ENCODE peak calls at places on chromosome 13, in five cellular contexts. J is sigmoid colon, W is esophagus muscularis mucosa, H is SK-N-SH, G is K562. Z is an unnamed sample.

GRCh38 chr13:113305208-113305607 is 8.2 kb downstream of the LAMP1 start:
- DNase-seq in G (no peak), H (no peak), W (no peak), J (no peak), Z (no peak)

GRCh38 chr13:77544365-77544764 is 8.9 kb downstream of the SCEL start:
- DNase-seq in H (peak; percentile 16), J (peak; percentile 73), G (no peak), W (peak; percentile 80), Z (peak; percentile 8)

GRCh38 chr13:49185264-49185663 is 34.9 kb upstream of the MLNR start:
- DNase-seq in H (no peak), J (no peak), W (no peak), G (no peak), Z (no peak)

GRCh38 chr13:32309312-32309711 is 5.9 kb downstream of the ZAR1L start:
- DNase-seq in G (no peak), J (no peak), H (no peak), W (no peak), Z (no peak)

GRCh38 chr13:43136940-43137574 is 113.7 kb downstream of the DNAJC15 start:
- DNase-seq in G (no peak), W (no peak), H (peak; percentile 44), J (no peak), Z (no peak)

GRCh38 chr13:93767231-93767916 is 540.8 kb downstream of the GPC6 start:
- DNase-seq in J (no peak), H (no peak), W (no peak), G (no peak), Z (no peak)

GRCh38 chr13:79481685-79482052 is 714 bp downstream of the NDFIP2 start:
- DNase-seq in G (peak; percentile 32), J (no peak), W (no peak), H (peak; percentile 9), Z (peak; percentile 44)

GRCh38 chr13:41694902-41695301 is 237.6 kb downstream of the RGCC start:
- DNase-seq in J (peak; percentile 85), W (no peak), G (peak; percentile 24), H (no peak), Z (peak; percentile 25)

GRCh38 chr13:41411536-41411935 is 45.8 kb upstream of the RGCC start:
- DNase-seq in J (no peak), W (peak; percentile 90), G (peak; percentile 37), H (no peak), Z (no peak)

GRCh38 chr13:41568990-41569387 is 111.6 kb downstream of the RGCC start:
- DNase-seq in G (no peak), J (no peak), W (no peak), H (no peak), Z (no peak)

GRCh38 chr13:23547000-23547590 is 23.1 kb upstream of the TNFRSF19 start:
- DNase-seq in G (no peak), J (peak; percentile 75), H (no peak), W (peak; percentile 78), Z (peak; percentile 9)

GRCh38 chr13:35617420-35617819 is 140.9 kb upstream of the MAB21L1 start:
- DNase-seq in H (no peak), J (no peak), G (no peak), W (no peak), Z (no peak)

GRCh38 chr13:38980628-38981078 is 10.0 kb downstream of the STOML3 start:
- DNase-seq in W (no peak), G (no peak), J (no peak), H (peak; percentile 24), Z (no peak)

GRCh38 chr13:98556968-98557591 is 19.8 kb downstream of the STK24 start:
- DNase-seq in W (no peak), J (peak; percentile 53), G (peak; percentile 22), H (peak; percentile 52), Z (no peak)

GRCh38 chr13:114000151-114001040 is 26.5 kb upstream of the C13orf46 start:
- DNase-seq in J (no peak), W (no peak), H (no peak), G (no peak), Z (no peak)

GRCh38 chr13:36718146-36718545 is 44.3 kb downstream of the SERTM1 start:
- DNase-seq in G (no peak), J (no peak), H (no peak), W (no peak), Z (no peak)

GRCh38 chr13:100131863-100132574 is 43.1 kb downstream of the PCCA start:
- DNase-seq in W (no peak), J (no peak), G (peak; percentile 70), H (peak; percentile 23), Z (no peak)

GRCh38 chr13:37029617-37030016 is 29.0 kb downstream of the EXOSC8 start:
- DNase-seq in G (no peak), W (no peak), H (peak; percentile 30), J (no peak), Z (no peak)

GRCh38 chr13:40341086-40341471 is 325.4 kb downstream of the FOXO1 start:
- DNase-seq in G (no peak), W (no peak), H (no peak), J (no peak), Z (no peak)

GRCh38 chr13:44755872-44756271 is 179.7 kb upstream of the TSC22D1 start:
- DNase-seq in G (no peak), H (no peak), J (no peak), W (no peak), Z (no peak)

GRCh38 chr13:48775804-48776203 is 122.1 kb downstream of the CYSLTR2 start:
- DNase-seq in W (no peak), G (no peak), H (no peak), J (no peak), Z (no peak)

GRCh38 chr13:50187352-50188029 is 172.2 kb downstream of the KCNRG start:
- DNase-seq in G (no peak), J (no peak), W (peak; percentile 29), H (no peak), Z (no peak)

GRCh38 chr13:38308736-38309135 is 40.9 kb upstream of the UFM1 start:
- DNase-seq in J (no peak), G (no peak), W (no peak), H (no peak), Z (no peak)

GRCh38 chr13:76822691-76823267 is 63.4 kb downstream of the KCTD12 start:
- DNase-seq in H (no peak), J (no peak), W (no peak), G (no peak), Z (no peak)

GRCh38 chr13:67119481-67119883 is 110.7 kb downstream of the PCDH9 start:
- DNase-seq in J (no peak), H (no peak), W (no peak), G (no peak), Z (no peak)

GRCh38 chr13:31431722-31432137 is 232.0 kb downstream of the B3GLCT start:
- DNase-seq in W (no peak), J (no peak), H (peak; percentile 46), G (peak; percentile 48), Z (peak; percentile 52)

GRCh38 chr13:112994781-112995355 is 25.9 kb downstream of the MCF2L start:
- DNase-seq in J (no peak), W (no peak), G (no peak), H (no peak), Z (no peak)

DNA sequence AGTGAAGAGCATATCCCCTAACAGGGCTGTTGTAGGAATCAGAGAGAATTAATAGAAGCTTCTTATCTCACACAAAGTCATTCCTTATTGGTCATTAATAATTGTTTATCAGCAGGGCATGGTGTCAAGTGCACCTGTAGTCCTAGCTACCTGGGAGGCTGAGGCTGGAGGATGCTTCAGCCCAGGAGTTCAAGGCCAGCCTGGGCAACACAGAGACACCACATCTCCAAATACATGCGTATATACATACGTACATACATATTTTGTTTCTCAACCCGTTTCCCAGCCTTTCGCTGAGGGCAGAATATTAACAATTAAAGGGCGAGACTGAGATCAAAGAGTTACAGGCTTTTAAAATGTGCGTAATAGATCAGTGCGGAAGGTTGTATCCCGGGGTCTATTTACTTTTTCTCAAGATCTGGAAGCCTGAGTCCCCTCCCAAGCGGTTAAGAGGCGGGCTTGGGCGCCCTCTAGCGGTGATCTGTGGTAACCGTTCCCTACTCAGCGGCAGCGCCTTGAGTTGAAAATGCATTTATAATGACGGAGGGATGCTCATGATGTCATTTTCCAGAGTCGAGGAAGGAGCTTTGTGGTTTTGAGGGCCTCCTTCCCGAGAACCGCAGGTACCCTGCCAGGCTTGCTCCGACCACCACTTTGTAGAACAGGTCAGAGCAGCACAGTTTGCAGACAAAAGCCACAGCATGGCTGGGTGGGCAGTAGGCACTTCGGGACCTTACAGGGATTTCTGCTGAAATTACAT is 169.6 kb upstream of the GPR12 start:
- DNase-seq in J (peak; percentile 77), W (no peak), H (peak; percentile 79), G (peak; percentile 73), Z (peak; percentile 72)
- TF ChIP-seq EP300 in J (no peak), W (no peak), H (no peak), G (no peak), Z (no peak)

GRCh38 chr13:28533441-28534166 is 38.7 kb upstream of the FLT1 start:
- DNase-seq in G (no peak), H (no peak), W (no peak), J (no peak), Z (no peak)
- H3K27ac ChIP-seq in G (peak overlapping the region; percentile 90), H (no peak overlapping the region), W (no peak overlapping the region), J (no peak overlapping the region), Z (no peak overlapping the region)

GRCh38 chr13:74114202-74114601 is 20.0 kb downstream of the KLF12 start:
- DNase-seq in J (no peak), W (no peak), G (no peak), H (no peak), Z (no peak)

GRCh38 chr13:74115138-74115537 is 19.1 kb downstream of the KLF12 start:
- DNase-seq in G (no peak), W (no peak), J (no peak), H (no peak), Z (no peak)

GRCh38 chr13:74117207-74117705 is 16.9 kb downstream of the KLF12 start:
- DNase-seq in G (no peak), W (no peak), J (no peak), H (no peak), Z (no peak)

GRCh38 chr13:74114641-74115040 is 19.6 kb downstream of the KLF12 start:
- DNase-seq in W (no peak), G (no peak), J (no peak), H (no peak), Z (no peak)

DNA sequence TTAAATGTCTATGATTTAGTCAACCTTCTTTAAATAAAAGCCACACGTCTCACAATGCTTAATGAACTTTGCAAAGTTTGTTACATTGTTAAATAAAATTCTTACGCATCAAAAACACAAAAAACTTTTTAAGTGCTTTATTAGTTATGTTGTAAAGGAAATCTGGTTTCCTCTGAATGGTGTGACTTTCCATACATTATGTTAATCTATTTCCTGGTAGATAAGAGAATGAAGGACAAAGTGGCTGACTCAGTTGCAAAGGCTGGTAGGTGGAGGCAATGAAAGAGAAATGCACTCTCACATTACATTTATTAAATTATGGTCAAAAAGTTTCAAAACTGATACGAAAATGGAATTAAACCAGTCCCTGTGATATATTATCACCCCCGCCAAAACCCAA is 15.9 kb downstream of the KLF12 start:
- DNase-seq in H (no peak), J (no peak), G (no peak), W (no peak), Z (no peak)
- TF ChIP-seq POLR2AphosphoS5 in H (no peak), J (no peak), G (no peak), W (no peak), Z (no peak)

GRCh38 chr13:33615436-33615835 is 202.5 kb upstream of the RFC3 start:
- DNase-seq in W (peak; percentile 24), H (peak; percentile 27), G (no peak), J (no peak), Z (no peak)

GRCh38 chr13:33612641-33613638 is 205.0 kb upstream of the RFC3 start:
- DNase-seq in W (peak; percentile 60), J (no peak), H (no peak), G (no peak), Z (no peak)

GRCh38 chr13:33606692-33607091 is 211.3 kb upstream of the RFC3 start:
- DNase-seq in J (no peak), W (no peak), G (no peak), H (no peak), Z (no peak)

GRCh38 chr13:33610471-33611015 is 207.4 kb upstream of the RFC3 start:
- DNase-seq in W (peak; percentile 79), J (no peak), H (no peak), G (peak; percentile 7), Z (peak; percentile 13)

GRCh38 chr13:33611016-33611805 is 206.7 kb upstream of the RFC3 start:
- DNase-seq in J (peak; percentile 76), G (no peak), W (peak; percentile 87), H (no peak), Z (peak; percentile 10)
- TF ChIP-seq EP300 in J (no peak), G (no peak), W (no peak), H (no peak), Z (no peak)

Z was measured in transverse colon.